ENCODE peak calls at places on chromosomes 4 and X, in nine cellular contexts. One of them, this sample, is unnamed.

GRCh38 chr4:156751486-156751885 is 220.1 kb downstream of the PDGFC start:
- DNase-seq in SK-N-SH: no peak
- DNase-seq in transverse colon: no peak
- DNase-seq in HCT116: no peak
- DNase-seq in sigmoid colon: no peak
- DNase-seq in suprapubic skin: no peak
- DNase-seq in GM23338: no peak
- DNase-seq in breast epithelium: no peak
- DNase-seq in prostate gland: no peak
- DNase-seq in this sample: no peak

GRCh38 chrX:65596270-65596669 is 61.7 kb upstream of the LAS1L start:
- DNase-seq in SK-N-SH: no peak
- DNase-seq in transverse colon: peak; percentile 24
- DNase-seq in HCT116: no peak
- DNase-seq in sigmoid colon: no peak
- DNase-seq in suprapubic skin: no peak
- DNase-seq in GM23338: no peak
- DNase-seq in breast epithelium: peak; percentile 35
- DNase-seq in prostate gland: no peak
- DNase-seq in this sample: no peak

GRCh38 chr4:74531952-74532794 is 87.2 kb downstream of the AREG start:
- DNase-seq in SK-N-SH: peak; percentile 0
- DNase-seq in transverse colon: no peak
- DNase-seq in HCT116: peak; percentile 92
- DNase-seq in sigmoid colon: no peak
- DNase-seq in suprapubic skin: no peak
- DNase-seq in GM23338: peak; percentile 82
- DNase-seq in breast epithelium: no peak
- DNase-seq in prostate gland: no peak
- DNase-seq in this sample: no peak

GRCh38 chrX:102517331-102517730 is 792 bp upstream of the TMSB15A start:
- DNase-seq in SK-N-SH: peak; percentile 24
- DNase-seq in transverse colon: no peak
- DNase-seq in HCT116: no peak
- DNase-seq in sigmoid colon: no peak
- DNase-seq in suprapubic skin: no peak
- DNase-seq in GM23338: peak; percentile 17
- DNase-seq in breast epithelium: no peak
- DNase-seq in prostate gland: no peak
- DNase-seq in this sample: no peak

GRCh38 chr4:119638359-119638758 is 9.8 kb upstream of the PDE5A start:
- DNase-seq in SK-N-SH: no peak
- DNase-seq in transverse colon: no peak
- DNase-seq in HCT116: no peak
- DNase-seq in sigmoid colon: no peak
- DNase-seq in suprapubic skin: no peak
- DNase-seq in GM23338: no peak
- DNase-seq in breast epithelium: no peak
- DNase-seq in prostate gland: no peak
- DNase-seq in this sample: no peak

GRCh38 chrX:151954730-151955129 is 19.7 kb downstream of the GABRE start:
- DNase-seq in SK-N-SH: no peak
- DNase-seq in transverse colon: no peak
- DNase-seq in HCT116: no peak
- DNase-seq in sigmoid colon: no peak
- DNase-seq in suprapubic skin: no peak
- DNase-seq in GM23338: no peak
- DNase-seq in breast epithelium: no peak
- DNase-seq in prostate gland: no peak
- DNase-seq in this sample: no peak

GRCh38 chr4:188015025-188015778 is 19.6 kb downstream of the ZFP42 start:
- DNase-seq in SK-N-SH: no peak
- DNase-seq in transverse colon: peak; percentile 45
- DNase-seq in HCT116: no peak
- DNase-seq in sigmoid colon: no peak
- DNase-seq in suprapubic skin: no peak
- DNase-seq in GM23338: peak; percentile 75
- DNase-seq in breast epithelium: no peak
- DNase-seq in prostate gland: no peak
- DNase-seq in this sample: no peak

GRCh38 chr4:168540865-168541607 is 44.2 kb downstream of the PALLD start:
- DNase-seq in SK-N-SH: no peak
- DNase-seq in transverse colon: no peak
- DNase-seq in HCT116: peak; percentile 36
- DNase-seq in sigmoid colon: no peak
- DNase-seq in suprapubic skin: no peak
- DNase-seq in GM23338: no peak
- DNase-seq in breast epithelium: no peak
- DNase-seq in prostate gland: no peak
- DNase-seq in this sample: no peak

GRCh38 chr4:3868146-3868840 is 102.1 kb downstream of the ADRA2C start:
- DNase-seq in SK-N-SH: no peak
- DNase-seq in transverse colon: no peak
- DNase-seq in HCT116: no peak
- DNase-seq in sigmoid colon: peak; percentile 18
- DNase-seq in suprapubic skin: peak; percentile 76
- DNase-seq in GM23338: peak; percentile 81
- DNase-seq in breast epithelium: no peak
- DNase-seq in prostate gland: no peak
- DNase-seq in this sample: no peak

GRCh38 chr4:125322363-125322730 is 7.6 kb downstream of the FAT4 start:
- DNase-seq in SK-N-SH: no peak
- DNase-seq in transverse colon: no peak
- DNase-seq in HCT116: no peak
- DNase-seq in sigmoid colon: no peak
- DNase-seq in suprapubic skin: no peak
- DNase-seq in GM23338: no peak
- DNase-seq in breast epithelium: no peak
- DNase-seq in prostate gland: no peak
- DNase-seq in this sample: no peak

GRCh38 chrX:46165411-46165810 is 379.8 kb downstream of the ZNF674 start:
- DNase-seq in SK-N-SH: no peak
- DNase-seq in transverse colon: no peak
- DNase-seq in HCT116: no peak
- DNase-seq in sigmoid colon: no peak
- DNase-seq in suprapubic skin: no peak
- DNase-seq in GM23338: no peak
- DNase-seq in breast epithelium: no peak
- DNase-seq in prostate gland: no peak
- DNase-seq in this sample: no peak

GRCh38 chr4:129545599-129546278 is 449.8 kb downstream of the C4orf33 start:
- DNase-seq in SK-N-SH: no peak
- DNase-seq in transverse colon: peak; percentile 31
- DNase-seq in HCT116: no peak
- DNase-seq in sigmoid colon: peak; percentile 91
- DNase-seq in suprapubic skin: no peak
- DNase-seq in GM23338: no peak
- DNase-seq in breast epithelium: peak; percentile 47
- DNase-seq in prostate gland: peak; percentile 41
- DNase-seq in this sample: peak; percentile 26

GRCh38 chr4:23149815-23150214 is 457.1 kb downstream of the GBA3 start:
- DNase-seq in SK-N-SH: no peak
- DNase-seq in transverse colon: no peak
- DNase-seq in HCT116: no peak
- DNase-seq in sigmoid colon: no peak
- DNase-seq in suprapubic skin: no peak
- DNase-seq in GM23338: no peak
- DNase-seq in breast epithelium: no peak
- DNase-seq in prostate gland: no peak
- DNase-seq in this sample: no peak

GRCh38 chr4:185966997-185967775 is 101.8 kb upstream of the TLR3 start:
- DNase-seq in SK-N-SH: no peak
- DNase-seq in transverse colon: no peak
- DNase-seq in HCT116: no peak
- DNase-seq in sigmoid colon: no peak
- DNase-seq in suprapubic skin: no peak
- DNase-seq in GM23338: no peak
- DNase-seq in breast epithelium: no peak
- DNase-seq in prostate gland: no peak
- DNase-seq in this sample: no peak

GRCh38 chr4:16641971-16642370 is 256.5 kb downstream of the LDB2 start:
- DNase-seq in SK-N-SH: no peak
- DNase-seq in transverse colon: no peak
- DNase-seq in HCT116: no peak
- DNase-seq in sigmoid colon: no peak
- DNase-seq in suprapubic skin: no peak
- DNase-seq in GM23338: no peak
- DNase-seq in breast epithelium: no peak
- DNase-seq in prostate gland: no peak
- DNase-seq in this sample: no peak

GRCh38 chr4:4941741-4942140 is 77.5 kb downstream of the CYTL1 start:
- DNase-seq in SK-N-SH: no peak
- DNase-seq in transverse colon: no peak
- DNase-seq in HCT116: no peak
- DNase-seq in sigmoid colon: no peak
- DNase-seq in suprapubic skin: no peak
- DNase-seq in GM23338: no peak
- DNase-seq in breast epithelium: no peak
- DNase-seq in prostate gland: no peak
- DNase-seq in this sample: no peak

DNA sequence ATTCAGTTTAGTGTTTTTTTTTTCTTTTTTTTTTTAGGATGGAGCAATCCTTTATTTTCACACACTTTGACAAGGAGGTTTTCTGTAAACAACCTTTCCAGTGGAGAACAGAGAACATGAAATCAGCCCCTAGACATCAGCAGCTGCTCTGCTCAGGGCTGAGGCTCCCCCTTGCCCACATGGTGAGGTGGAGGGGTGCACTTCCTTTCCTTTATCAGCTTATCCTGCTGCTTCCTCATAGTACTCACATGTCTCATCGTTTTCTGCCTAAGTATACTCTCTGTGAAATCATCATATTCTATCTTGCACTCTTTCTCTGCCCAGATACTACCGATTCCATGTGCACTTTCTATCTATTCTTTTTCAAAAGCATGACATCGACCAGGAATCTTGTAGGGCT is 47.6 kb upstream of the PRSS12 start:
- DNase-seq in SK-N-SH: no peak
- DNase-seq in transverse colon: no peak
- DNase-seq in HCT116: no peak
- DNase-seq in sigmoid colon: no peak
- DNase-seq in suprapubic skin: no peak
- DNase-seq in GM23338: peak; percentile 14
- DNase-seq in breast epithelium: no peak
- DNase-seq in prostate gland: no peak
- DNase-seq in this sample: no peak
- TF ChIP-seq POLR2AphosphoS5 in SK-N-SH: no peak
- TF ChIP-seq POLR2AphosphoS5 in transverse colon: no peak
- TF ChIP-seq POLR2AphosphoS5 in HCT116: no peak
- TF ChIP-seq POLR2AphosphoS5 in sigmoid colon: no peak
- TF ChIP-seq POLR2AphosphoS5 in suprapubic skin: no peak
- TF ChIP-seq POLR2AphosphoS5 in GM23338: no peak
- TF ChIP-seq POLR2AphosphoS5 in breast epithelium: no peak
- TF ChIP-seq POLR2AphosphoS5 in prostate gland: no peak
- TF ChIP-seq POLR2AphosphoS5 in this sample: no peak

GRCh38 chrX:152958524-152959465 is 35.1 kb downstream of the PNMA5 start:
- DNase-seq in SK-N-SH: peak; percentile 87
- DNase-seq in transverse colon: peak; percentile 87
- DNase-seq in HCT116: peak; percentile 68
- DNase-seq in sigmoid colon: peak; percentile 94
- DNase-seq in suprapubic skin: peak; percentile 84
- DNase-seq in GM23338: peak; percentile 76
- DNase-seq in breast epithelium: peak; percentile 86
- DNase-seq in prostate gland: peak; percentile 67
- DNase-seq in this sample: peak; percentile 87

GRCh38 chrX:152959626-152960025 is 34.3 kb downstream of the PNMA5 start:
- DNase-seq in SK-N-SH: no peak
- DNase-seq in transverse colon: no peak
- DNase-seq in HCT116: no peak
- DNase-seq in sigmoid colon: peak; percentile 53
- DNase-seq in suprapubic skin: no peak
- DNase-seq in GM23338: no peak
- DNase-seq in breast epithelium: no peak
- DNase-seq in prostate gland: no peak
- DNase-seq in this sample: no peak

GRCh38 chrX:152960115-152960514 is 33.8 kb downstream of the PNMA5 start:
- DNase-seq in SK-N-SH: no peak
- DNase-seq in transverse colon: no peak
- DNase-seq in HCT116: no peak
- DNase-seq in sigmoid colon: peak; percentile 4
- DNase-seq in suprapubic skin: no peak
- DNase-seq in GM23338: no peak
- DNase-seq in breast epithelium: no peak
- DNase-seq in prostate gland: no peak
- DNase-seq in this sample: no peak

GRCh38 chrX:152958047-152958446 is 35.9 kb downstream of the PNMA5 start:
- DNase-seq in SK-N-SH: no peak
- DNase-seq in transverse colon: no peak
- DNase-seq in HCT116: no peak
- DNase-seq in sigmoid colon: no peak
- DNase-seq in suprapubic skin: no peak
- DNase-seq in GM23338: peak; percentile 8
- DNase-seq in breast epithelium: peak; percentile 32
- DNase-seq in prostate gland: no peak
- DNase-seq in this sample: no peak
- H3K4me3 ChIP-seq in SK-N-SH: no peak overlapping the region
- H3K4me3 ChIP-seq in transverse colon: no peak overlapping the region
- H3K4me3 ChIP-seq in HCT116: peak overlapping the region; percentile 33
- H3K4me3 ChIP-seq in sigmoid colon: no peak overlapping the region
- H3K4me3 ChIP-seq in suprapubic skin: peak overlapping the region; percentile 29
- H3K4me3 ChIP-seq in GM23338: peak overlapping the region; percentile 54
- H3K4me3 ChIP-seq in breast epithelium: peak overlapping the region; percentile 42
- H3K4me3 ChIP-seq in prostate gland: no peak overlapping the region
- H3K4me3 ChIP-seq in this sample: no peak overlapping the region

DNA sequence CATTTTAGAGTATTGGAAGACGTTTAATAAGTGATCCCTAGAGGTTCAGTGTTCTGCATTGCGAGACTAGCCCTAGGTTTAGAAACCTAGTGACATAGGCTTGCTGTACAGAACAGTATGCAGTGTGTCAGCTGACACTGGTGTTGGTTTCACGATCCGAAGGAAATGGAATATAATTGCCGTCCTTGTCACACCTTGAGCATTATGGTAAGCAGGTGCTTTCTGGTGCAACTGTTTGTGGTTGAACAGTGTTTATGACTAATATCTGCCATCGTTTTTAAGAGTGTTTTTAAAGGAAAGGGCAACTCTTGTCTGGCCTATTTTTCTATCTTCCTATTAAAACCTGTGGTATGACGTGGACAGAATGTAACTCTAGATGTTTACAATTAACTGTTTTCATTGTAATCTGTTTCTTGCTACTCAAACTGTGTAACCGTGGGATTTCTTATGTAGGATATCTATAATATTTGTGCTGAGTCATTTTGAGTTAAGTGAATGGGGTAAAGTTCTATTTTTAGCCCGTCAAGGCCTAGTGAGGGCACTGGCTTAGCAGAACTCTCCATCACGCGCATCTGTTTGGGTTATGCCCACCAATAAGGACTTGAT is 53.8 kb upstream of the TBC1D14 start:
- DNase-seq in SK-N-SH: no peak
- DNase-seq in transverse colon: no peak
- DNase-seq in HCT116: no peak
- DNase-seq in sigmoid colon: no peak
- DNase-seq in suprapubic skin: no peak
- DNase-seq in GM23338: no peak
- DNase-seq in breast epithelium: no peak
- DNase-seq in prostate gland: no peak
- DNase-seq in this sample: no peak
- H3K4me1 ChIP-seq in SK-N-SH: peaks cover 5% of the 10 kb centered on the region
- H3K4me1 ChIP-seq in transverse colon: no peaks in the 10 kb centered on the region
- H3K4me1 ChIP-seq in HCT116: peaks cover 16% of the 10 kb centered on the region
- H3K4me1 ChIP-seq in sigmoid colon: peaks cover 25% of the 10 kb centered on the region
- H3K4me1 ChIP-seq in suprapubic skin: peaks cover 3% of the 10 kb centered on the region
- H3K4me1 ChIP-seq in GM23338: peaks cover 10% of the 10 kb centered on the region
- H3K4me1 ChIP-seq in breast epithelium: no peaks in the 10 kb centered on the region
- H3K4me1 ChIP-seq in prostate gland: no peaks in the 10 kb centered on the region
- H3K4me1 ChIP-seq in this sample: peaks cover 50% of the 10 kb centered on the region

GRCh38 chr4:93827272-93827947 is 1.1 kb upstream of the ATOH1 start:
- DNase-seq in SK-N-SH: peak; percentile 44
- DNase-seq in transverse colon: peak; percentile 51
- DNase-seq in HCT116: no peak
- DNase-seq in sigmoid colon: no peak
- DNase-seq in suprapubic skin: no peak
- DNase-seq in GM23338: peak; percentile 92
- DNase-seq in breast epithelium: no peak
- DNase-seq in prostate gland: no peak
- DNase-seq in this sample: no peak
- TF ChIP-seq POLR2AphosphoS5 in SK-N-SH: no peak
- TF ChIP-seq POLR2AphosphoS5 in transverse colon: no peak
- TF ChIP-seq POLR2AphosphoS5 in HCT116: no peak
- TF ChIP-seq POLR2AphosphoS5 in sigmoid colon: no peak
- TF ChIP-seq POLR2AphosphoS5 in suprapubic skin: no peak
- TF ChIP-seq POLR2AphosphoS5 in GM23338: peak; percentile 31
- TF ChIP-seq POLR2AphosphoS5 in breast epithelium: no peak
- TF ChIP-seq POLR2AphosphoS5 in prostate gland: no peak
- TF ChIP-seq POLR2AphosphoS5 in this sample: no peak